ENCODE peak calls at places on chromosomes 11 and 22, in five cellular contexts. One of them, this sample, is unnamed.

GRCh38 chr11:85903406-85903805 is 48.2 kb downstream of the CCDC83 start:
- DNase-seq in dermis microvascular lymphatic vessel endothelial cell: no peak
- DNase-seq in fibroblast of pulmonary artery: no peak
- DNase-seq in kidney tubule cell: no peak
- DNase-seq in stimulated activated CD4-positive, alpha-beta T cell treated with anti-CD3 and anti-CD28 coated beads, Interleukin-1b, Interleukin-23, amount 100 ng/mL, for 1 hour: no peak
- DNase-seq in this sample: no peak

GRCh38 chr22:19523240-19524169 is 705 bp downstream of the CLDN5 start:
- DNase-seq in dermis microvascular lymphatic vessel endothelial cell: no peak
- DNase-seq in fibroblast of pulmonary artery: peak; percentile 34
- DNase-seq in kidney tubule cell: peak; percentile 13
- DNase-seq in stimulated activated CD4-positive, alpha-beta T cell treated with anti-CD3 and anti-CD28 coated beads, Interleukin-1b, Interleukin-23, amount 100 ng/mL, for 1 hour: no peak
- DNase-seq in this sample: peak; percentile 78

GRCh38 chr11:289706-290620 is 1.0 kb downstream of the PGGHG start:
- DNase-seq in dermis microvascular lymphatic vessel endothelial cell: no peak
- DNase-seq in fibroblast of pulmonary artery: no peak
- DNase-seq in kidney tubule cell: no peak
- DNase-seq in stimulated activated CD4-positive, alpha-beta T cell treated with anti-CD3 and anti-CD28 coated beads, Interleukin-1b, Interleukin-23, amount 100 ng/mL, for 1 hour: no peak
- DNase-seq in this sample: peak; percentile 89

GRCh38 chr11:33723238-33723881 is 12.9 kb downstream of the CD59 start:
- DNase-seq in dermis microvascular lymphatic vessel endothelial cell: no peak
- DNase-seq in fibroblast of pulmonary artery: peak; percentile 98
- DNase-seq in kidney tubule cell: peak; percentile 95
- DNase-seq in stimulated activated CD4-positive, alpha-beta T cell treated with anti-CD3 and anti-CD28 coated beads, Interleukin-1b, Interleukin-23, amount 100 ng/mL, for 1 hour: no peak
- DNase-seq in this sample: no peak

GRCh38 chr11:130535530-130535929 is 87.1 kb downstream of the ADAMTS15 start:
- DNase-seq in dermis microvascular lymphatic vessel endothelial cell: no peak
- DNase-seq in fibroblast of pulmonary artery: no peak
- DNase-seq in kidney tubule cell: no peak
- DNase-seq in stimulated activated CD4-positive, alpha-beta T cell treated with anti-CD3 and anti-CD28 coated beads, Interleukin-1b, Interleukin-23, amount 100 ng/mL, for 1 hour: no peak
- DNase-seq in this sample: no peak

GRCh38 chr11:59960502-59961381 is 3.1 kb upstream of the OOSP4A start:
- DNase-seq in dermis microvascular lymphatic vessel endothelial cell: no peak
- DNase-seq in fibroblast of pulmonary artery: no peak
- DNase-seq in kidney tubule cell: no peak
- DNase-seq in stimulated activated CD4-positive, alpha-beta T cell treated with anti-CD3 and anti-CD28 coated beads, Interleukin-1b, Interleukin-23, amount 100 ng/mL, for 1 hour: no peak
- DNase-seq in this sample: no peak

GRCh38 chr11:134669796-134670195 is 257.8 kb upstream of the B3GAT1 start:
- DNase-seq in dermis microvascular lymphatic vessel endothelial cell: no peak
- DNase-seq in fibroblast of pulmonary artery: no peak
- DNase-seq in kidney tubule cell: no peak
- DNase-seq in stimulated activated CD4-positive, alpha-beta T cell treated with anti-CD3 and anti-CD28 coated beads, Interleukin-1b, Interleukin-23, amount 100 ng/mL, for 1 hour: no peak
- DNase-seq in this sample: peak; percentile 65

GRCh38 chr11:115695677-115696451 is 191.6 kb upstream of the CADM1 start:
- DNase-seq in dermis microvascular lymphatic vessel endothelial cell: no peak
- DNase-seq in fibroblast of pulmonary artery: no peak
- DNase-seq in kidney tubule cell: no peak
- DNase-seq in stimulated activated CD4-positive, alpha-beta T cell treated with anti-CD3 and anti-CD28 coated beads, Interleukin-1b, Interleukin-23, amount 100 ng/mL, for 1 hour: no peak
- DNase-seq in this sample: no peak

GRCh38 chr11:133115099-133115498 is 417.2 kb downstream of the OPCML start:
- DNase-seq in dermis microvascular lymphatic vessel endothelial cell: no peak
- DNase-seq in fibroblast of pulmonary artery: no peak
- DNase-seq in kidney tubule cell: no peak
- DNase-seq in stimulated activated CD4-positive, alpha-beta T cell treated with anti-CD3 and anti-CD28 coated beads, Interleukin-1b, Interleukin-23, amount 100 ng/mL, for 1 hour: no peak
- DNase-seq in this sample: no peak

GRCh38 chr22:30169002-30169401 is 77.6 kb downstream of the LIF start:
- DNase-seq in dermis microvascular lymphatic vessel endothelial cell: no peak
- DNase-seq in fibroblast of pulmonary artery: no peak
- DNase-seq in kidney tubule cell: no peak
- DNase-seq in stimulated activated CD4-positive, alpha-beta T cell treated with anti-CD3 and anti-CD28 coated beads, Interleukin-1b, Interleukin-23, amount 100 ng/mL, for 1 hour: no peak
- DNase-seq in this sample: no peak

GRCh38 chr11:58616594-58616993 is 5.9 kb upstream of the CNTF start:
- DNase-seq in dermis microvascular lymphatic vessel endothelial cell: no peak
- DNase-seq in fibroblast of pulmonary artery: peak; percentile 89
- DNase-seq in kidney tubule cell: peak; percentile 27
- DNase-seq in stimulated activated CD4-positive, alpha-beta T cell treated with anti-CD3 and anti-CD28 coated beads, Interleukin-1b, Interleukin-23, amount 100 ng/mL, for 1 hour: no peak
- DNase-seq in this sample: no peak

GRCh38 chr11:117664897-117665296 is 132.1 kb downstream of the DSCAML1 start:
- DNase-seq in dermis microvascular lymphatic vessel endothelial cell: no peak
- DNase-seq in fibroblast of pulmonary artery: no peak
- DNase-seq in kidney tubule cell: no peak
- DNase-seq in stimulated activated CD4-positive, alpha-beta T cell treated with anti-CD3 and anti-CD28 coated beads, Interleukin-1b, Interleukin-23, amount 100 ng/mL, for 1 hour: no peak
- DNase-seq in this sample: no peak

GRCh38 chr11:95682552-95682951 is 107.0 kb downstream of the FAM76B start:
- DNase-seq in dermis microvascular lymphatic vessel endothelial cell: peak; percentile 96
- DNase-seq in fibroblast of pulmonary artery: no peak
- DNase-seq in kidney tubule cell: peak; percentile 26
- DNase-seq in stimulated activated CD4-positive, alpha-beta T cell treated with anti-CD3 and anti-CD28 coated beads, Interleukin-1b, Interleukin-23, amount 100 ng/mL, for 1 hour: no peak
- DNase-seq in this sample: no peak

GRCh38 chr22:44531487-44531886 is 33.5 kb upstream of the RTL6 start:
- DNase-seq in dermis microvascular lymphatic vessel endothelial cell: no peak
- DNase-seq in fibroblast of pulmonary artery: no peak
- DNase-seq in kidney tubule cell: no peak
- DNase-seq in stimulated activated CD4-positive, alpha-beta T cell treated with anti-CD3 and anti-CD28 coated beads, Interleukin-1b, Interleukin-23, amount 100 ng/mL, for 1 hour: no peak
- DNase-seq in this sample: peak; percentile 22

GRCh38 chr11:19220903-19221682 is 19.3 kb upstream of the CSRP3 start:
- DNase-seq in dermis microvascular lymphatic vessel endothelial cell: no peak
- DNase-seq in fibroblast of pulmonary artery: peak; percentile 55
- DNase-seq in kidney tubule cell: no peak
- DNase-seq in stimulated activated CD4-positive, alpha-beta T cell treated with anti-CD3 and anti-CD28 coated beads, Interleukin-1b, Interleukin-23, amount 100 ng/mL, for 1 hour: no peak
- DNase-seq in this sample: no peak

GRCh38 chr11:14059491-14059890 is 97.0 kb downstream of the SPON1 start:
- DNase-seq in dermis microvascular lymphatic vessel endothelial cell: peak; percentile 79
- DNase-seq in fibroblast of pulmonary artery: no peak
- DNase-seq in kidney tubule cell: peak; percentile 26
- DNase-seq in stimulated activated CD4-positive, alpha-beta T cell treated with anti-CD3 and anti-CD28 coated beads, Interleukin-1b, Interleukin-23, amount 100 ng/mL, for 1 hour: no peak
- DNase-seq in this sample: no peak

GRCh38 chr22:35910013-35910860 is 118.4 kb downstream of the RBFOX2 start:
- DNase-seq in dermis microvascular lymphatic vessel endothelial cell: peak; percentile 37
- DNase-seq in fibroblast of pulmonary artery: peak; percentile 28
- DNase-seq in kidney tubule cell: no peak
- DNase-seq in stimulated activated CD4-positive, alpha-beta T cell treated with anti-CD3 and anti-CD28 coated beads, Interleukin-1b, Interleukin-23, amount 100 ng/mL, for 1 hour: no peak
- DNase-seq in this sample: no peak

GRCh38 chr22:44846726-44847275 is 94.4 kb downstream of the ARHGAP8 start:
- DNase-seq in dermis microvascular lymphatic vessel endothelial cell: no peak
- DNase-seq in fibroblast of pulmonary artery: no peak
- DNase-seq in kidney tubule cell: no peak
- DNase-seq in stimulated activated CD4-positive, alpha-beta T cell treated with anti-CD3 and anti-CD28 coated beads, Interleukin-1b, Interleukin-23, amount 100 ng/mL, for 1 hour: no peak
- DNase-seq in this sample: no peak

GRCh38 chr11:118224512-118225180 is at the start of gene JAML:
- DNase-seq in dermis microvascular lymphatic vessel endothelial cell: no peak
- DNase-seq in fibroblast of pulmonary artery: no peak
- DNase-seq in kidney tubule cell: no peak
- DNase-seq in stimulated activated CD4-positive, alpha-beta T cell treated with anti-CD3 and anti-CD28 coated beads, Interleukin-1b, Interleukin-23, amount 100 ng/mL, for 1 hour: no peak
- DNase-seq in this sample: no peak

GRCh38 chr22:29517215-29517908 is 36.2 kb downstream of the THOC5 start:
- DNase-seq in dermis microvascular lymphatic vessel endothelial cell: no peak
- DNase-seq in fibroblast of pulmonary artery: no peak
- DNase-seq in kidney tubule cell: no peak
- DNase-seq in stimulated activated CD4-positive, alpha-beta T cell treated with anti-CD3 and anti-CD28 coated beads, Interleukin-1b, Interleukin-23, amount 100 ng/mL, for 1 hour: no peak
- DNase-seq in this sample: no peak

GRCh38 chr22:47294222-47294532 is 531.7 kb downstream of the TBC1D22A start:
- DNase-seq in dermis microvascular lymphatic vessel endothelial cell: no peak
- DNase-seq in fibroblast of pulmonary artery: peak; percentile 56
- DNase-seq in kidney tubule cell: peak; percentile 14
- DNase-seq in stimulated activated CD4-positive, alpha-beta T cell treated with anti-CD3 and anti-CD28 coated beads, Interleukin-1b, Interleukin-23, amount 100 ng/mL, for 1 hour: no peak
- DNase-seq in this sample: no peak

GRCh38 chr22:31954535-31955326 is 10.4 kb downstream of the YWHAH start:
- DNase-seq in dermis microvascular lymphatic vessel endothelial cell: no peak
- DNase-seq in fibroblast of pulmonary artery: no peak
- DNase-seq in kidney tubule cell: no peak
- DNase-seq in stimulated activated CD4-positive, alpha-beta T cell treated with anti-CD3 and anti-CD28 coated beads, Interleukin-1b, Interleukin-23, amount 100 ng/mL, for 1 hour: no peak
- DNase-seq in this sample: no peak

GRCh38 chr11:83736689-83737088 is 450.5 kb upstream of the CCDC90B start:
- DNase-seq in dermis microvascular lymphatic vessel endothelial cell: no peak
- DNase-seq in fibroblast of pulmonary artery: no peak
- DNase-seq in kidney tubule cell: no peak
- DNase-seq in stimulated activated CD4-positive, alpha-beta T cell treated with anti-CD3 and anti-CD28 coated beads, Interleukin-1b, Interleukin-23, amount 100 ng/mL, for 1 hour: no peak
- DNase-seq in this sample: no peak

GRCh38 chr22:24059121-24059520 is 48.0 kb downstream of the CABIN1 start:
- DNase-seq in dermis microvascular lymphatic vessel endothelial cell: no peak
- DNase-seq in fibroblast of pulmonary artery: peak; percentile 92
- DNase-seq in kidney tubule cell: peak; percentile 85
- DNase-seq in stimulated activated CD4-positive, alpha-beta T cell treated with anti-CD3 and anti-CD28 coated beads, Interleukin-1b, Interleukin-23, amount 100 ng/mL, for 1 hour: no peak
- DNase-seq in this sample: no peak

This sample was measured in mesenteric fat pad.